ENCODE peak calls at places on chromosomes 5 and 9, in four cellular contexts. C, M, Y and O are unnamed samples.
A peak's percentile ranks its signal among the peaks of the same experiment; 100 is the strongest.

GRCh38 chr5:55308254-55308836 is 556 bp downstream of the MTREX start:
- DNase-seq in C (peak; percentile 4), Y (peak; percentile 33), M (peak; percentile 46), O (peak; percentile 3)

GRCh38 chr9:136762915-136763648 is 1.2 kb downstream of the LCN15 start:
- DNase-seq in Y (peak; percentile 96), M (peak; percentile 49), C (peak; percentile 30), O (no peak)

GRCh38 chr5:153753645-153754432 is 263.4 kb downstream of the GRIA1 start:
- DNase-seq in M (no peak), Y (no peak), C (no peak), O (no peak)

GRCh38 chr5:147763791-147764525 is 18.6 kb downstream of the JAKMIP2 start:
- DNase-seq in C (peak; percentile 15), M (no peak), Y (no peak), O (no peak)

GRCh38 chr9:3824062-3824461 is 298.3 kb upstream of the RFX3 start:
- DNase-seq in Y (peak; percentile 57), M (no peak), C (no peak), O (no peak)

GRCh38 chr5:99061299-99061698 is 132.5 kb upstream of the CHD1 start:
- DNase-seq in M (no peak), C (no peak), Y (no peak), O (no peak)

GRCh38 chr5:161850491-161850890 is 2.6 kb downstream of the GABRA1 start:
- DNase-seq in Y (no peak), M (no peak), C (no peak), O (no peak)

GRCh38 chr5:139848508-139849100 is 53.0 kb downstream of the PSD2 start:
- DNase-seq in C (no peak), Y (no peak), M (no peak), O (no peak)

GRCh38 chr5:53542917-53543316 is 17.5 kb upstream of the NDUFS4 start:
- DNase-seq in M (no peak), Y (no peak), C (no peak), O (no peak)

GRCh38 chr9:109551651-109552050 is 53.5 kb upstream of the PTPN3 start:
- DNase-seq in M (no peak), C (no peak), Y (no peak), O (no peak)

GRCh38 chr9:115341401-115341800 is 223.4 kb upstream of the TNC start:
- DNase-seq in M (no peak), Y (no peak), C (no peak), O (no peak)

GRCh38 chr5:138653502-138653901 is 78.3 kb upstream of the HSPA9 start:
- DNase-seq in C (no peak), M (no peak), Y (no peak), O (no peak)

GRCh38 chr5:88834499-88834898 is 48.5 kb downstream of the MEF2C start:
- DNase-seq in Y (no peak), C (no peak), M (no peak), O (no peak)

GRCh38 chr5:76690027-76690679 is 25.8 kb upstream of the F2R start:
- DNase-seq in C (no peak), M (no peak), Y (no peak), O (no peak)

GRCh38 chr9:121631115-121631514 is 20.3 kb upstream of the DAB2IP start:
- DNase-seq in M (no peak), Y (no peak), C (no peak), O (no peak)

GRCh38 chr5:7529880-7530279 is 133.9 kb downstream of the ADCY2 start:
- DNase-seq in C (no peak), Y (no peak), M (no peak), O (no peak)
- TF ChIP-seq REST in C (peak; percentile 57), Y (peak; percentile 79), M (peak; percentile 68), O (peak; percentile 85)

GRCh38 chr5:137594717-137595116 is 95.6 kb upstream of the SPOCK1 start:
- DNase-seq in M (no peak), Y (no peak), C (no peak), O (no peak)
- TF ChIP-seq REST in M (peak; percentile 84), Y (peak; percentile 93), C (peak; percentile 90), O (peak; percentile 89)

GRCh38 chr5:118139361-118139760 is 849.0 kb downstream of the DTWD2 start:
- DNase-seq in M (no peak), C (no peak), Y (no peak), O (no peak)

GRCh38 chr5:118146824-118147223 is 841.5 kb downstream of the DTWD2 start:
- DNase-seq in C (no peak), M (no peak), Y (no peak), O (no peak)

GRCh38 chr5:118144540-118144939 is 843.8 kb downstream of the DTWD2 start:
- DNase-seq in C (no peak), Y (no peak), M (no peak), O (no peak)
- TF ChIP-seq REST in C (no peak), Y (no peak), M (no peak), O (no peak)

GRCh38 chr9:128393971-128394370 is 22.8 kb downstream of the URM1 start:
- DNase-seq in C (peak; percentile 38), Y (peak; percentile 43), M (no peak), O (no peak)
- TF ChIP-seq REST in C (peak; percentile 58), Y (no peak), M (no peak), O (peak; percentile 29)